ENCODE peak calls at places on chromosomes 13 and 19, in eight cellular contexts. T is body of pancreas; U is AG10803; M is uterus; K is endothelial cell of umbilical vein; G is RWPE1; W is activated CD8-positive, alpha-beta T cell treated with anti-CD3 and anti-CD28 coated beads for 36 hours; Z is transverse colon. E is an unnamed sample.

GRCh38 chr19:19278315-19278714 is 5.2 kb upstream of the TM6SF2 start:
- DNase-seq in T (no peak), U (no peak), M (no peak), K (no peak), G (no peak), W (no peak), Z (no peak), E (no peak)

GRCh38 chr13:79815041-79815440 is 334.1 kb downstream of the NDFIP2 start:
- DNase-seq in T (no peak), U (no peak), M (no peak), K (no peak), G (no peak), W (no peak), Z (no peak), E (no peak)

GRCh38 chr13:45341799-45342584 is 1.0 kb upstream of the TPT1 start:
- DNase-seq in T (peak), U (peak), M (peak), K (no peak), G (no peak), W (no peak), Z (peak), E (no peak)

GRCh38 chr19:40055832-40056504 is at the start of gene ZNF780B:
- DNase-seq in T (peak), U (peak), M (peak), K (peak), G (peak), W (peak), Z (peak), E (peak)

GRCh38 chr13:24301434-24301833 is 7.9 kb upstream of the C1QTNF9 start:
- DNase-seq in T (no peak), U (no peak), M (no peak), K (no peak), G (no peak), W (no peak), Z (no peak), E (no peak)

GRCh38 chr13:84126671-84127171 is 244.4 kb upstream of the SLITRK1 start:
- DNase-seq in T (no peak), U (no peak), M (no peak), K (no peak), G (no peak), W (peak), Z (no peak), E (no peak)

GRCh38 chr19:29804493-29804892 is 7.3 kb upstream of the CCNE1 start:
- DNase-seq in T (no peak), U (no peak), M (no peak), K (no peak), G (no peak), W (peak), Z (no peak), E (peak)

GRCh38 chr13:96532804-96533203 is 442.9 kb downstream of the HS6ST3 start:
- DNase-seq in T (no peak), U (no peak), M (no peak), K (no peak), G (no peak), W (no peak), Z (no peak), E (no peak)

GRCh38 chr13:111368091-111368490 is 47.6 kb downstream of the TEX29 start:
- DNase-seq in T (no peak), U (no peak), M (no peak), K (no peak), G (no peak), W (no peak), Z (no peak), E (no peak)

GRCh38 chr13:60152904-60153303 is 10.8 kb downstream of the DIAPH3 start:
- DNase-seq in T (no peak), U (peak), M (no peak), K (no peak), G (no peak), W (no peak), Z (no peak), E (no peak)

GRCh38 chr19:15250635-15250993 is 18.4 kb upstream of the EPHX3 start:
- DNase-seq in T (no peak), U (no peak), M (no peak), K (no peak), G (no peak), W (no peak), Z (no peak), E (no peak)

GRCh38 chr19:48274173-48274572 is 4.3 kb downstream of the ZNF114 start:
- DNase-seq in T (no peak), U (no peak), M (no peak), K (no peak), G (no peak), W (no peak), Z (no peak), E (no peak)

GRCh38 chr19:1046836-1047695 is 7.2 kb downstream of the ABCA7 start:
- DNase-seq in T (no peak), U (no peak), M (no peak), K (no peak), G (no peak), W (no peak), Z (peak), E (no peak)

GRCh38 chr19:28934626-28935025 is 278.3 kb downstream of the UQCRFS1 start:
- DNase-seq in T (no peak), U (peak), M (no peak), K (no peak), G (no peak), W (no peak), Z (no peak), E (no peak)

GRCh38 chr13:77751513-77752456 is 54.3 kb downstream of the SLAIN1 start:
- DNase-seq in T (peak), U (peak), M (no peak), K (peak), G (peak), W (peak), Z (no peak), E (peak)

GRCh38 chr13:75091707-75092106 is 390.3 kb downstream of the TBC1D4 start:
- DNase-seq in T (no peak), U (no peak), M (no peak), K (no peak), G (no peak), W (no peak), Z (no peak), E (no peak)

GRCh38 chr19:53537523-53538377 is at the start of gene ZNF331:
- DNase-seq in T (peak), U (peak), M (peak), K (peak), G (peak), W (peak), Z (peak), E (peak)

GRCh38 chr19:8149261-8150094 is at the start of gene FBN3:
- DNase-seq in T (no peak), U (no peak), M (no peak), K (no peak), G (no peak), W (no peak), Z (no peak), E (no peak)

GRCh38 chr19:36652958-36653357 is 13.7 kb downstream of the ZNF461 start:
- DNase-seq in T (no peak), U (no peak), M (no peak), K (no peak), G (no peak), W (no peak), Z (no peak), E (no peak)

GRCh38 chr13:65882810-65883209 is 1347.3 kb downstream of the PCDH9 start:
- DNase-seq in T (no peak), U (no peak), M (no peak), K (no peak), G (no peak), W (no peak), Z (no peak), E (no peak)

GRCh38 chr13:40527914-40528313 is 138.5 kb downstream of the FOXO1 start:
- DNase-seq in T (no peak), U (no peak), M (no peak), K (no peak), G (no peak), W (no peak), Z (no peak), E (no peak)

GRCh38 chr19:47487551-47488515 is 3.8 kb upstream of the KPTN start:
- DNase-seq in T (no peak), U (no peak), M (no peak), K (no peak), G (no peak), W (peak), Z (no peak), E (peak)

GRCh38 chr19:13087795-13088537 is 14.7 kb downstream of the LYL1 start:
- DNase-seq in T (no peak), U (no peak), M (no peak), K (no peak), G (no peak), W (no peak), Z (no peak), E (no peak)

GRCh38 chr19:38869836-38870607 is 8.1 kb downstream of the RINL start:
- DNase-seq in T (peak), U (peak), M (peak), K (peak), G (peak), W (peak), Z (peak), E (peak)

GRCh38 chr19:3397266-3398022 is 31.1 kb downstream of the NFIC start:
- DNase-seq in T (peak), U (no peak), M (no peak), K (no peak), G (peak), W (no peak), Z (peak), E (no peak)

GRCh38 chr13:23578411-23579071 is 8.3 kb downstream of the TNFRSF19 start:
- DNase-seq in T (peak), U (peak), M (peak), K (peak), G (peak), W (peak), Z (peak), E (peak)

GRCh38 chr19:8335343-8336071 is 7.6 kb downstream of the KANK3 start:
- DNase-seq in T (no peak), U (no peak), M (no peak), K (no peak), G (no peak), W (peak), Z (peak), E (no peak)

GRCh38 chr13:80945328-80945727 is 604.4 kb upstream of the SPRY2 start:
- DNase-seq in T (peak), U (no peak), M (no peak), K (no peak), G (no peak), W (no peak), Z (no peak), E (no peak)

GRCh38 chr19:57648336-57649003 is 15.5 kb downstream of the ZNF211 start:
- DNase-seq in T (peak), U (no peak), M (no peak), K (no peak), G (no peak), W (no peak), Z (no peak), E (no peak)

GRCh38 chr13:27168086-27168485 is 3.5 kb downstream of the USP12 start:
- DNase-seq in T (peak), U (no peak), M (no peak), K (peak), G (no peak), W (no peak), Z (no peak), E (no peak)

DNA sequence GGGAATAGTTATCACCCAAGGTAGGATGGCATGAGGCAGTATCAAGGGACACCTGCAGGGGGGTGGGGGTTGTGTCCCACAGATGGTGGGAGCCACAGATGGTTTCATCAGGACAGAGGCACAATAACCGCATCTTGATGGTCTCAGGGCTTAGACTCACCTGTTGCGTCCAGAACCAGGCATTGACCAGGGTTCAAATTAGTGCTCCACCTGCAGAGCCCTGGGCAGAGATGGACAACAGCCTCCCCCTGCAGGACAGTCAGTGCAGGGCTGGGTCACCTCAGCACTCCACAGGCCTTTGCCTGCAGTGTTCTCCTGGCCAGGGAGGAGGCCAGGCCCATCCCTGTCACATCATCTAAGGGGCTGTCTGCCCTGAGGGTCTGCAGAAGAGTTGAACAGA is 14.5 kb upstream of the CEACAM1 start:
- DNase-seq in T (no peak), U (no peak), M (no peak), K (no peak), G (no peak), W (no peak), Z (no peak), E (no peak)
- TF ChIP-seq CTCF in T (no peak), U (no peak), M (no peak), K (no peak), G (no peak), W (no peak), Z (no peak), E (no peak)

DNA sequence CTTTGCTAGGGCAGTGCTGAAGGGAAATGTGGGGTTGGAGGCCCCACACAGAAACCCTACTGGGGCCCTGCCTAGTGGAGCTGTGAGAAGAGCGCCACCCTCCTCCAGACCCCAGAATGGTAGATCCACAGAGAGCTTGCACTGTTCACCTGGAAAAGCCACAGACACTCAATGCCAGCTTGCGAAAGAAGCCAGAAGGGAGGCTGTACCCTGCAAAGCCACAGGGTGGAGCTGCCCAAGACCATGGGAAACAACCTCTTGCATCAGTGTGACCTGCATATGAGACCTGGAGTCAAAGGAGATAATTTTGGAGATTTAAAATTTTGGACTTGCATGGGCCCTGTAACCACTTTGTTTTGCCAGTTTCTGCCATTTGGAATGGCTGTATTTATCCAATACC is 615.4 kb upstream of the MIR17HG start:
- DNase-seq in T (no peak), U (no peak), M (no peak), K (no peak), G (no peak), W (peak), Z (no peak), E (no peak)
- TF ChIP-seq CTCF in T (no peak), U (peak), M (no peak), K (no peak), G (no peak), W (no peak), Z (no peak), E (peak)

GRCh38 chr19:14091086-14091884 is 734 bp upstream of the SAMD1 start:
- DNase-seq in T (peak), U (peak), M (peak), K (peak), G (peak), W (peak), Z (peak), E (peak)
- TF ChIP-seq CTCF in T (no peak), U (peak), M (peak), K (no peak), G (peak), W (no peak), Z (peak), E (peak)

GRCh38 chr19:5504115-5504514 is 48.9 kb downstream of the ZNRF4 start:
- DNase-seq in T (no peak), U (no peak), M (no peak), K (no peak), G (no peak), W (no peak), Z (no peak), E (no peak)
- TF ChIP-seq CTCF in T (no peak), U (no peak), M (no peak), K (no peak), G (no peak), W (peak), Z (no peak), E (peak)